ENCODE peak calls at places on chromosomes 2 and 18, in four cellular contexts. U is HepG2, D is K562, L is WTC11. N is an unnamed sample.

GRCh38 chr18:67217551-67218166 is 298.9 kb downstream of the DSEL start:
- DNase-seq in U (peak), D (peak), L (peak), N (no peak)

GRCh38 chr2:157874997-157875719 is 972 bp downstream of the ACVR1 start:
- DNase-seq in U (no peak), D (peak), L (peak), N (no peak)

GRCh38 chr2:64237266-64237665 is 93.0 kb upstream of the PELI1 start:
- DNase-seq in U (no peak), D (no peak), L (no peak), N (no peak)

GRCh38 chr18:62037012-62037742 is 144.4 kb upstream of the RNF152 start:
- DNase-seq in U (no peak), D (no peak), L (no peak), N (no peak)

GRCh38 chr2:241534293-241534692 is 24.3 kb upstream of the BOK start:
- DNase-seq in U (no peak), D (no peak), L (no peak), N (no peak)

GRCh38 chr18:45980229-45980628 is 13.1 kb upstream of the EPG5 start:
- DNase-seq in U (no peak), D (no peak), L (no peak), N (no peak)

GRCh38 chr2:182522428-182522896 is 95.6 kb upstream of the PDE1A start:
- DNase-seq in U (no peak), D (no peak), L (no peak), N (no peak)

GRCh38 chr2:131521961-131522781 is 5.5 kb upstream of the CCDC74A start:
- DNase-seq in U (no peak), D (no peak), L (no peak), N (no peak)

GRCh38 chr2:170341684-170342631 is 164.0 kb downstream of the MYO3B start:
- DNase-seq in U (no peak), D (no peak), L (no peak), N (no peak)

GRCh38 chr2:47068966-47069627 is 86.0 kb downstream of the STPG4 start:
- DNase-seq in U (no peak), D (no peak), L (no peak), N (no peak)

GRCh38 chr2:207993141-207993763 is 32.1 kb downstream of the PLEKHM3 start:
- DNase-seq in U (no peak), D (no peak), L (no peak), N (no peak)

GRCh38 chr2:207632575-207633492 is 7.6 kb upstream of the METTL21A start:
- DNase-seq in U (peak), D (peak), L (no peak), N (no peak)

GRCh38 chr2:119511989-119512388 is 12.3 kb downstream of the SCTR start:
- DNase-seq in U (no peak), D (no peak), L (no peak), N (no peak)

GRCh38 chr2:206562375-206562774 is 79.9 kb upstream of the FAM237A start:
- DNase-seq in U (no peak), D (no peak), L (no peak), N (no peak)

GRCh38 chr18:72232611-72233010 is 311.5 kb downstream of the CBLN2 start:
- DNase-seq in U (no peak), D (no peak), L (no peak), N (no peak)

GRCh38 chr2:204705243-204705971 is 160.1 kb downstream of the PARD3B start:
- DNase-seq in U (no peak), D (peak), L (no peak), N (no peak)

GRCh38 chr2:104853926-104854506 is at the start of gene POU3F3:
- DNase-seq in U (no peak), D (no peak), L (peak), N (no peak)

GRCh38 chr2:231707625-231708049 is 688 bp upstream of the PTMA start:
- DNase-seq in U (no peak), D (no peak), L (peak), N (no peak)

DNA sequence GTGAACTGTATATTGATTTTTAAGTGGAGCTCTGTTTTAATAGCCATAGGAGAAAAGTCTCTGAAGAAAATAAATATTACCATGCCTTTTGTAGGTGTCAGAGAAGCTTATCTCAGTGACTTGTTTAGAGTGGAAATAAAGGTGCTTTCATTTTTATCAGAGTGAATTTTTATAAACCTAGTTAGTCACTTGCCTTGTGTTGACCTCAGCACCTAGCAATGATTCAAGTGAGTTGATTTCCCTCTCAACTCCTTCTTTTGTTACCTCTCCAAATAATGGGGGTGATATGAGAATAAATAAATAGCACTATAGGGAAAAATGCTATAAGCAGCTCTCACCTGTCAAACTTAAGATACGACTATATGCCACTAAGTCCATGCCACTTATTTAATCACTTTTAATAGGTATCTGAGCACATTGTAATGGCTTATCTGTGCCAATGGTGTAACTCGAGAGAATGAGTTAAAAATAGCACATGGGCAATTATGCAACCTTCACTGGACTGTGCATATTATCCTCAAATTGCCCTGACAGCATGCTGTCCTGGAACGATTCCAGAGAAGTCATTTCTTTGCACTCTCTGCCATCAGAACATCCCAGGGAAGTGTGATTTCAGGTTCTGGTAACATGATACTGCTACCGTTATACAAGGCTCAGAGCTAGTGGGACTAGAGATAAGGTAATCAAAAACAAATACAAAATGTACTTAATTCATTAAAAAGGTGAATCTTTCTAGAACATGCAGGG is 290.8 kb downstream of the CCDC85A start:
- DNase-seq in U (no peak), D (no peak), L (no peak), N (no peak)
- TF ChIP-seq ETV6 in U (no peak), D (no peak), L (no peak), N (no peak)

DNA sequence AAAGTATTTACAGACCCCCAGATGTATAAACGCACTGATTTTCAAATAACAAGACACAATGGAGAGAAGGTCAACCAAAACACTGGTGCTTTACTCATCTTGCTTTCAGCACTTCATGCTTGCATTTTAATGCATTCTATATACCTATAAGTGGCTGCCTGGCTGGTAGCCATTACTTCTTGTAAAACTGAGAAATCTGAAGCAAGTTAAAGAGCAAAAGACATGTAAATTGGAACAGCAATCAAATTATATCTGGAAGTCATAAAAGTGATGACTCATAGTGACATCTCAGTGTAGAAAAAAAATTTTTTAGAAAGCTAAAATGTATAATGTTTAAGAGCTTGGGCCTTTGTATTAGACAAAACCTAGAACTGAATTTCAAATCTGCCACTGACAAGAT is 106.2 kb downstream of the CCDC141 start:
- DNase-seq in U (no peak), D (no peak), L (no peak), N (no peak)
- TF ChIP-seq ETV6 in U (no peak), D (no peak), L (no peak), N (no peak)

GRCh38 chr18:13877133-13877532 is 38.2 kb downstream of the MC2R start:
- DNase-seq in U (no peak), D (no peak), L (no peak), N (no peak)
- TF ChIP-seq ETV6 in U (no peak), D (no peak), L (no peak), N (no peak)

DNA sequence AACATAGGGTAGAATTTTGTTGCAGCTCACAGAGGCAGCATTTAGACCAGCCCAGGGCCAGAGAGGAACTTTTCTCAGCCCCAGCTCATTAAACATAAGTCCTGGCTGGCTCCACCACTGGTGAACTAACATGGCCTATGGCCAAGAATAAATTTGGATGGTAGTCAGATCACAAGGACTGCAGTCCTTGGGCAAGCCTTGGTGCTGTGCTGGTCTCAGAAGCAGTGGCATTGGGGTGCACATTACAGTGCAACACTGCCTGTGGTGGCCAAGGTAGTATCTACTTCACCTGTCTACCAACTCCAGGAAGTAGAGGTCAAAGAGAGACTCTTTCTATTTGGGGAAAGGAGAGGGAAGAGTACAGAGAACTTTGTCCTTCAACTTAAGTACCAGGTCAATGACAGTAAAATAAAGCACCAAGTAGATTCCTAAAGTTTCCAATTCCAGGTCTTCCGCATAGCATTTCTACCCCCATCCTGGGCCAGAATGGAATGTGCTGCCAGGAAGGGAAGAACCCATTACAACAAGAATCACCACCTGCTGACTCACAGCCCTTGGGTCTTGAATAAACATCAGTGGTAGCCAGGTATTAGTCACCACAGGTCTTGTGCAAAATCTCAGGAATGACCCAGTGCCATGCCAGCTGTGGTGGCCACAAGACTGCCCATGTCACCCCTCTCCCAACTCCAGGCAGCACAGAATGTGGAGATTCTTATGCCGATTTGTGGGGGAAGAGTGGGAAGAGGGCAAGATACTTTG is 155.4 kb upstream of the FSIP2 start:
- DNase-seq in U (peak), D (no peak), L (no peak), N (no peak)
- TF ChIP-seq ETV6 in U (no peak), D (no peak), L (no peak), N (no peak)

GRCh38 chr2:38797953-38798352 is 19.9 kb downstream of the GEMIN6 start:
- DNase-seq in U (no peak), D (no peak), L (no peak), N (no peak)
- TF ChIP-seq ETV6 in U (no peak), D (no peak), L (no peak), N (no peak)

GRCh38 chr18:48264508-48264907 is 144.7 kb downstream of the ZBTB7C start:
- DNase-seq in U (no peak), D (no peak), L (no peak), N (no peak)

GRCh38 chr18:48263421-48263820 is 145.8 kb downstream of the ZBTB7C start:
- DNase-seq in U (no peak), D (no peak), L (no peak), N (no peak)

GRCh38 chr18:48260237-48260636 is 148.9 kb downstream of the ZBTB7C start:
- DNase-seq in U (no peak), D (no peak), L (no peak), N (no peak)

GRCh38 chr18:48265328-48265727 is 143.9 kb downstream of the ZBTB7C start:
- DNase-seq in U (no peak), D (no peak), L (no peak), N (no peak)

GRCh38 chr18:48263913-48264506 is 145.2 kb downstream of the ZBTB7C start:
- DNase-seq in U (no peak), D (no peak), L (no peak), N (no peak)
- TF ChIP-seq ETV6 in U (no peak), D (no peak), L (no peak), N (no peak)

GRCh38 chr2:73285162-73285739 is 973 bp upstream of the FBXO41 start:
- DNase-seq in U (no peak), D (no peak), L (no peak), N (peak)
- TF ChIP-seq ETV6 in U (no peak), D (no peak), L (no peak), N (no peak)

N was measured in GM12878.